ENCODE peak calls at places on chromosomes 1 and 21, in four cellular contexts. One of them, this sample, is unnamed.

GRCh38 chr1:35640380-35641232 is 720 bp downstream of the PSMB2 start:
- DNase-seq in stimulated activated CD4-positive, alpha-beta T cell treated with anti-CD3 and anti-CD28 coated beads, Interleukin-15, amount 100 ng/mL, for 24 hours: no peak
- DNase-seq in LoVo: no peak
- DNase-seq in left ventricle myocardium superior: no peak
- DNase-seq in this sample: peak; percentile 66

GRCh38 chr1:198465201-198466144 is 75.0 kb downstream of the ATP6V1G3 start:
- DNase-seq in stimulated activated CD4-positive, alpha-beta T cell treated with anti-CD3 and anti-CD28 coated beads, Interleukin-15, amount 100 ng/mL, for 24 hours: no peak
- DNase-seq in left ventricle myocardium superior: no peak
- DNase-seq in LoVo: peak; percentile 63
- DNase-seq in this sample: peak; percentile 63

GRCh38 chr1:110225212-110225611 is 15.1 kb downstream of the KCNC4 start:
- DNase-seq in left ventricle myocardium superior: no peak
- DNase-seq in stimulated activated CD4-positive, alpha-beta T cell treated with anti-CD3 and anti-CD28 coated beads, Interleukin-15, amount 100 ng/mL, for 24 hours: no peak
- DNase-seq in LoVo: no peak
- DNase-seq in this sample: no peak

GRCh38 chr1:44587796-44588460 is 86.4 kb downstream of the TMEM53 start:
- DNase-seq in stimulated activated CD4-positive, alpha-beta T cell treated with anti-CD3 and anti-CD28 coated beads, Interleukin-15, amount 100 ng/mL, for 24 hours: no peak
- DNase-seq in left ventricle myocardium superior: peak; percentile 35
- DNase-seq in LoVo: no peak
- DNase-seq in this sample: no peak

GRCh38 chr1:8412183-8412831 is 94.4 kb downstream of the SLC45A1 start:
- DNase-seq in LoVo: peak; percentile 71
- DNase-seq in left ventricle myocardium superior: no peak
- DNase-seq in stimulated activated CD4-positive, alpha-beta T cell treated with anti-CD3 and anti-CD28 coated beads, Interleukin-15, amount 100 ng/mL, for 24 hours: no peak
- DNase-seq in this sample: peak; percentile 32

GRCh38 chr21:25298512-25299491 is 308.5 kb downstream of the MRPL39 start:
- DNase-seq in left ventricle myocardium superior: no peak
- DNase-seq in LoVo: no peak
- DNase-seq in stimulated activated CD4-positive, alpha-beta T cell treated with anti-CD3 and anti-CD28 coated beads, Interleukin-15, amount 100 ng/mL, for 24 hours: no peak
- DNase-seq in this sample: no peak

GRCh38 chr1:4084053-4084431 is 184.0 kb upstream of the C1orf174 start:
- DNase-seq in left ventricle myocardium superior: no peak
- DNase-seq in stimulated activated CD4-positive, alpha-beta T cell treated with anti-CD3 and anti-CD28 coated beads, Interleukin-15, amount 100 ng/mL, for 24 hours: no peak
- DNase-seq in LoVo: no peak
- DNase-seq in this sample: no peak

GRCh38 chr1:39567302-39567701 is 9.3 kb downstream of the PABPC4 start:
- DNase-seq in stimulated activated CD4-positive, alpha-beta T cell treated with anti-CD3 and anti-CD28 coated beads, Interleukin-15, amount 100 ng/mL, for 24 hours: no peak
- DNase-seq in LoVo: no peak
- DNase-seq in left ventricle myocardium superior: no peak
- DNase-seq in this sample: no peak

GRCh38 chr1:57307382-57307781 is 116.5 kb downstream of the DAB1 start:
- DNase-seq in LoVo: no peak
- DNase-seq in stimulated activated CD4-positive, alpha-beta T cell treated with anti-CD3 and anti-CD28 coated beads, Interleukin-15, amount 100 ng/mL, for 24 hours: peak; percentile 39
- DNase-seq in left ventricle myocardium superior: no peak
- DNase-seq in this sample: no peak

This sample was measured in erythroblast.